ENCODE peak calls at places on chromosomes 6 and 20, in four cellular contexts. Q is effector CD4-positive, alpha-beta T cell; H is HFFc6; X is neural crest cell. M is an unnamed sample.
A peak's percentile ranks its signal among the peaks of the same experiment; 100 is the strongest.

GRCh38 chr6:169316651-169317050 is 63.0 kb upstream of the THBS2 start:
- DNase-seq in H (no peak), Q (no peak), X (no peak), M (no peak)

GRCh38 chr6:151452750-151453427 is 963 bp upstream of the RMND1 start:
- DNase-seq in H (peak; percentile 39), Q (no peak), X (no peak), M (no peak)

GRCh38 chr6:28809947-28810654 is 113.7 kb downstream of the TRIM27 start:
- DNase-seq in X (no peak), H (no peak), Q (no peak), M (no peak)

GRCh38 chr20:34676642-34677373 is at the start of gene PIGU:
- DNase-seq in Q (peak; percentile 95), H (peak; percentile 92), X (peak; percentile 96), M (peak; percentile 88)

GRCh38 chr6:84921891-84922290 is 157.5 kb upstream of the TBX18 start:
- DNase-seq in X (no peak), Q (no peak), H (no peak), M (no peak)

GRCh38 chr6:13624871-13625288 is 9.7 kb downstream of the NOL7 start:
- DNase-seq in Q (peak; percentile 6), X (no peak), H (peak; percentile 28), M (peak; percentile 37)

GRCh38 chr6:167930300-167930699 is 67.2 kb upstream of the KIF25 start:
- DNase-seq in Q (no peak), X (no peak), H (peak; percentile 74), M (no peak)

GRCh38 chr6:94478178-94479140 is 1059.1 kb upstream of the EPHA7 start:
- DNase-seq in H (no peak), Q (no peak), X (no peak), M (no peak)

GRCh38 chr20:31920275-31920855 is 31.5 kb downstream of the PDRG1 start:
- DNase-seq in Q (no peak), H (no peak), X (no peak), M (no peak)

GRCh38 chr20:478010-478948 is 15.9 kb upstream of the TBC1D20 start:
- DNase-seq in Q (no peak), X (no peak), H (no peak), M (no peak)

GRCh38 chr6:146857960-146858308 is 259.2 kb downstream of the ADGB start:
- DNase-seq in H (no peak), Q (no peak), X (no peak), M (no peak)

GRCh38 chr6:45724511-45724910 is 291.1 kb downstream of the CLIC5 start:
- DNase-seq in H (peak; percentile 73), X (no peak), Q (no peak), M (no peak)

GRCh38 chr6:125797934-125798444 is 7.2 kb downstream of the NCOA7 start:
- DNase-seq in H (no peak), X (no peak), Q (no peak), M (no peak)

GRCh38 chr20:34578040-34578439 is 19.5 kb downstream of the MAP1LC3A start:
- DNase-seq in X (no peak), H (no peak), Q (no peak), M (no peak)

GRCh38 chr20:59342017-59342957 is 41.9 kb downstream of the EDN3 start:
- DNase-seq in Q (no peak), X (no peak), H (no peak), M (no peak)

GRCh38 chr6:56524891-56525703 is 117.6 kb downstream of the DST start:
- DNase-seq in H (peak; percentile 99), X (no peak), Q (no peak), M (no peak)

GRCh38 chr6:150881911-150882481 is 16.5 kb downstream of the MTHFD1L start:
- DNase-seq in Q (no peak), X (peak; percentile 34), H (peak; percentile 97), M (no peak)

GRCh38 chr6:3870528-3870925 is 21.4 kb downstream of the FAM50B start:
- DNase-seq in X (no peak), Q (no peak), H (no peak), M (no peak)

GRCh38 chr20:41176711-41177552 is 39.6 kb downstream of the PLCG1 start:
- DNase-seq in X (no peak), Q (no peak), H (no peak), M (no peak)

GRCh38 chr6:138685257-138685656 is 88.3 kb upstream of the CCDC28A start:
- DNase-seq in H (no peak), Q (no peak), X (no peak), M (no peak)

GRCh38 chr20:50369225-50370035 is 140.8 kb upstream of the PTPN1 start:
- DNase-seq in X (no peak), H (no peak), Q (no peak), M (no peak)

GRCh38 chr6:112563368-112563767 is 216.2 kb downstream of the RFPL4B start:
- DNase-seq in H (peak; percentile 7), Q (no peak), X (no peak), M (no peak)

GRCh38 chr6:140774080-140774505 is 1358.6 kb upstream of the GJE1 start:
- DNase-seq in H (peak; percentile 67), Q (no peak), X (no peak), M (no peak)

GRCh38 chr20:53905019-53905847 is 165.2 kb downstream of the BCAS1 start:
- DNase-seq in H (no peak), X (no peak), Q (no peak), M (no peak)

GRCh38 chr6:75230484-75231325 is 12.9 kb downstream of the COX7A2 start:
- DNase-seq in H (peak; percentile 57), X (peak; percentile 34), Q (no peak), M (no peak)

GRCh38 chr6:17562636-17563035 is 37.5 kb upstream of the FAM8A1 start:
- DNase-seq in Q (no peak), H (no peak), X (no peak), M (no peak)

GRCh38 chr6:110682460-110682853 is 132.8 kb downstream of the CDK19 start:
- DNase-seq in X (peak; percentile 61), H (peak; percentile 81), Q (peak; percentile 67), M (peak; percentile 79)

GRCh38 chr6:46352541-46353267 is 138.5 kb downstream of the RCAN2 start:
- DNase-seq in X (no peak), Q (no peak), H (no peak), M (no peak)

GRCh38 chr20:61560361-61560853 is 308.3 kb downstream of the CDH4 start:
- DNase-seq in H (peak; percentile 68), Q (no peak), X (no peak), M (no peak)

GRCh38 chr6:158068893-158069799 is 87.5 kb downstream of the SYNJ2 start:
- DNase-seq in X (no peak), H (peak; percentile 73), Q (no peak), M (no peak)

GRCh38 chr6:158002249-158002950 is 20.7 kb downstream of the SYNJ2 start:
- DNase-seq in Q (no peak), X (no peak), H (no peak), M (no peak)

GRCh38 chr6:53611342-53611741 is 54.2 kb downstream of the KLHL31 start:
- DNase-seq in X (no peak), H (no peak), Q (no peak), M (no peak)